ENCODE peak calls at places on chromosomes 7 and 10, in four cellular contexts. One of them, this sample, is unnamed.
A peak's percentile ranks its signal among the peaks of the same experiment; 100 is the strongest.

GRCh38 chr10:124744047-124744687 is at the start of gene FAM53B:
- DNase-seq in iris pigment epithelial cell: peak; percentile 82
- DNase-seq in KBM-7: peak; percentile 63
- DNase-seq in right cardiac atrium: peak; percentile 95
- DNase-seq in this sample: peak; percentile 73

GRCh38 chr7:31095286-31096197 is 43.4 kb downstream of the ADCYAP1R1 start:
- DNase-seq in iris pigment epithelial cell: no peak
- DNase-seq in KBM-7: no peak
- DNase-seq in right cardiac atrium: no peak
- DNase-seq in this sample: no peak

GRCh38 chr10:131177431-131178327 is 133.8 kb downstream of the TCERG1L start:
- DNase-seq in iris pigment epithelial cell: no peak
- DNase-seq in KBM-7: no peak
- DNase-seq in right cardiac atrium: no peak
- DNase-seq in this sample: no peak

GRCh38 chr7:93043393-93043985 is 74.3 kb downstream of the SAMD9 start:
- DNase-seq in iris pigment epithelial cell: peak; percentile 91
- DNase-seq in KBM-7: no peak
- DNase-seq in right cardiac atrium: peak; percentile 62
- DNase-seq in this sample: no peak

GRCh38 chr7:106659369-106659962 is 1.5 kb downstream of the CCDC71L start:
- DNase-seq in iris pigment epithelial cell: peak; percentile 32
- DNase-seq in KBM-7: no peak
- DNase-seq in right cardiac atrium: no peak
- DNase-seq in this sample: no peak

GRCh38 chr10:18350340-18350739 is 210.1 kb downstream of the CACNB2 start:
- DNase-seq in iris pigment epithelial cell: no peak
- DNase-seq in KBM-7: no peak
- DNase-seq in right cardiac atrium: peak; percentile 46
- DNase-seq in this sample: no peak

GRCh38 chr10:76301950-76302349 is 870.5 kb downstream of the LRMDA start:
- DNase-seq in iris pigment epithelial cell: no peak
- DNase-seq in KBM-7: peak; percentile 4
- DNase-seq in right cardiac atrium: no peak
- DNase-seq in this sample: no peak

GRCh38 chr10:28418069-28418468 is 114.8 kb upstream of the WAC start:
- DNase-seq in iris pigment epithelial cell: no peak
- DNase-seq in KBM-7: no peak
- DNase-seq in right cardiac atrium: no peak
- DNase-seq in this sample: no peak

GRCh38 chr7:101303102-101303701 is 18.4 kb downstream of the IFT22 start:
- DNase-seq in iris pigment epithelial cell: peak; percentile 13
- DNase-seq in KBM-7: no peak
- DNase-seq in right cardiac atrium: no peak
- DNase-seq in this sample: no peak

GRCh38 chr10:79203833-79204232 is 135.1 kb downstream of the ZMIZ1 start:
- DNase-seq in iris pigment epithelial cell: no peak
- DNase-seq in KBM-7: no peak
- DNase-seq in right cardiac atrium: peak; percentile 55
- DNase-seq in this sample: no peak

GRCh38 chr7:23020742-23021401 is 6.9 kb upstream of the HYCC1 start:
- DNase-seq in iris pigment epithelial cell: peak; percentile 78
- DNase-seq in KBM-7: no peak
- DNase-seq in right cardiac atrium: peak; percentile 71
- DNase-seq in this sample: no peak

GRCh38 chr7:77903597-77903996 is 105.0 kb downstream of the PHTF2 start:
- DNase-seq in iris pigment epithelial cell: peak; percentile 31
- DNase-seq in KBM-7: peak; percentile 31
- DNase-seq in right cardiac atrium: no peak
- DNase-seq in this sample: no peak

GRCh38 chr7:41051525-41051924 is 651.4 kb downstream of the INHBA start:
- DNase-seq in iris pigment epithelial cell: no peak
- DNase-seq in KBM-7: no peak
- DNase-seq in right cardiac atrium: no peak
- DNase-seq in this sample: no peak

GRCh38 chr10:121662945-121663917 is 65.0 kb upstream of the FGFR2 start:
- DNase-seq in iris pigment epithelial cell: no peak
- DNase-seq in KBM-7: peak; percentile 1
- DNase-seq in right cardiac atrium: no peak
- DNase-seq in this sample: no peak

GRCh38 chr10:111082102-111082975 is 5.5 kb downstream of the ADRA2A start:
- DNase-seq in iris pigment epithelial cell: no peak
- DNase-seq in KBM-7: no peak
- DNase-seq in right cardiac atrium: no peak
- DNase-seq in this sample: no peak

GRCh38 chr7:149642579-149642978 is 130.8 kb downstream of the ZNF467 start:
- DNase-seq in iris pigment epithelial cell: no peak
- DNase-seq in KBM-7: no peak
- DNase-seq in right cardiac atrium: peak; percentile 68
- DNase-seq in this sample: no peak

GRCh38 chr10:22666287-22667092 is 47.9 kb downstream of the PIP4K2A start:
- DNase-seq in iris pigment epithelial cell: peak; percentile 56
- DNase-seq in KBM-7: peak; percentile 58
- DNase-seq in right cardiac atrium: no peak
- DNase-seq in this sample: peak; percentile 39

GRCh38 chr7:391961-392524 is 102.1 kb downstream of the FOXL3 start:
- DNase-seq in iris pigment epithelial cell: no peak
- DNase-seq in KBM-7: no peak
- DNase-seq in right cardiac atrium: peak; percentile 23
- DNase-seq in this sample: no peak

GRCh38 chr7:84195295-84196006 is 862 bp upstream of the SEMA3A start:
- DNase-seq in iris pigment epithelial cell: no peak
- DNase-seq in KBM-7: peak; percentile 31
- DNase-seq in right cardiac atrium: no peak
- DNase-seq in this sample: no peak

GRCh38 chr7:134931487-134931886 is 54.8 kb upstream of the AGBL3 start:
- DNase-seq in iris pigment epithelial cell: peak; percentile 79
- DNase-seq in KBM-7: no peak
- DNase-seq in right cardiac atrium: peak; percentile 64
- DNase-seq in this sample: no peak

GRCh38 chr7:105118612-105119600 is 104.9 kb downstream of the KMT2E start:
- DNase-seq in iris pigment epithelial cell: no peak
- DNase-seq in KBM-7: peak; percentile 63
- DNase-seq in right cardiac atrium: no peak
- DNase-seq in this sample: no peak

GRCh38 chr7:43377196-43377935 is 205.5 kb upstream of the STK17A start:
- DNase-seq in iris pigment epithelial cell: peak; percentile 28
- DNase-seq in KBM-7: no peak
- DNase-seq in right cardiac atrium: no peak
- DNase-seq in this sample: no peak

GRCh38 chr10:114379631-114380041 is 24.7 kb downstream of the AFAP1L2 start:
- DNase-seq in iris pigment epithelial cell: peak; percentile 48
- DNase-seq in KBM-7: no peak
- DNase-seq in right cardiac atrium: no peak
- DNase-seq in this sample: no peak

GRCh38 chr10:20765066-20765465 is 132.0 kb downstream of the NEBL start:
- DNase-seq in iris pigment epithelial cell: no peak
- DNase-seq in KBM-7: no peak
- DNase-seq in right cardiac atrium: no peak
- DNase-seq in this sample: no peak

GRCh38 chr10:6053816-6054581 is 8.2 kb downstream of the IL2RA start:
- DNase-seq in iris pigment epithelial cell: no peak
- DNase-seq in KBM-7: peak; percentile 95
- DNase-seq in right cardiac atrium: peak; percentile 82
- DNase-seq in this sample: no peak

GRCh38 chr7:75639893-75640600 is 98.7 kb downstream of the HIP1 start:
- DNase-seq in iris pigment epithelial cell: no peak
- DNase-seq in KBM-7: no peak
- DNase-seq in right cardiac atrium: no peak
- DNase-seq in this sample: no peak

GRCh38 chr7:66265566-66265965 is 60.4 kb downstream of the TPST1 start:
- DNase-seq in iris pigment epithelial cell: no peak
- DNase-seq in KBM-7: peak; percentile 41
- DNase-seq in right cardiac atrium: no peak
- DNase-seq in this sample: no peak

GRCh38 chr10:95341716-95342130 is 50.9 kb upstream of the PDLIM1 start:
- DNase-seq in iris pigment epithelial cell: peak; percentile 87
- DNase-seq in KBM-7: no peak
- DNase-seq in right cardiac atrium: no peak
- DNase-seq in this sample: no peak

GRCh38 chr10:95388539-95388938 is 97.7 kb upstream of the PDLIM1 start:
- DNase-seq in iris pigment epithelial cell: no peak
- DNase-seq in KBM-7: no peak
- DNase-seq in right cardiac atrium: no peak
- DNase-seq in this sample: no peak

GRCh38 chr7:149494738-149495368 is 2.8 kb downstream of the ZNF746 start:
- DNase-seq in iris pigment epithelial cell: peak; percentile 77
- DNase-seq in KBM-7: peak; percentile 51
- DNase-seq in right cardiac atrium: no peak
- DNase-seq in this sample: no peak

GRCh38 chr7:73363225-73364005 is 35.5 kb downstream of the FKBP6 start:
- DNase-seq in iris pigment epithelial cell: no peak
- DNase-seq in KBM-7: no peak
- DNase-seq in right cardiac atrium: no peak
- DNase-seq in this sample: no peak

GRCh38 chr10:60894816-60895215 is 49.2 kb downstream of the RHOBTB1 start:
- DNase-seq in iris pigment epithelial cell: no peak
- DNase-seq in KBM-7: no peak
- DNase-seq in right cardiac atrium: no peak
- DNase-seq in this sample: no peak

GRCh38 chr7:128053991-128054390 is 22.8 kb upstream of the LRRC4 start:
- DNase-seq in iris pigment epithelial cell: no peak
- DNase-seq in KBM-7: no peak
- DNase-seq in right cardiac atrium: no peak
- DNase-seq in this sample: no peak

GRCh38 chr7:110914263-110914662 is 176.7 kb upstream of the LRRN3 start:
- DNase-seq in iris pigment epithelial cell: no peak
- DNase-seq in KBM-7: no peak
- DNase-seq in right cardiac atrium: no peak
- DNase-seq in this sample: no peak

GRCh38 chr10:16441106-16441850 is 4.5 kb downstream of the PTER start:
- DNase-seq in iris pigment epithelial cell: peak; percentile 64
- DNase-seq in KBM-7: no peak
- DNase-seq in right cardiac atrium: no peak
- DNase-seq in this sample: no peak

GRCh38 chr7:110186334-110186733 is 904.6 kb upstream of the LRRN3 start:
- DNase-seq in iris pigment epithelial cell: no peak
- DNase-seq in KBM-7: no peak
- DNase-seq in right cardiac atrium: no peak
- DNase-seq in this sample: no peak

GRCh38 chr10:3777876-3778707 is 6.9 kb downstream of the KLF6 start:
- DNase-seq in iris pigment epithelial cell: peak; percentile 22
- DNase-seq in KBM-7: no peak
- DNase-seq in right cardiac atrium: no peak
- DNase-seq in this sample: no peak

GRCh38 chr10:131083915-131084790 is 227.4 kb downstream of the TCERG1L start:
- DNase-seq in iris pigment epithelial cell: no peak
- DNase-seq in KBM-7: no peak
- DNase-seq in right cardiac atrium: no peak
- DNase-seq in this sample: no peak

GRCh38 chr10:7610651-7611389 is 55.9 kb downstream of the ITIH5 start:
- DNase-seq in iris pigment epithelial cell: peak; percentile 46
- DNase-seq in KBM-7: no peak
- DNase-seq in right cardiac atrium: peak; percentile 60
- DNase-seq in this sample: no peak